ENCODE peak calls at places on chromosome 13, in eight cellular contexts. J is tibial nerve, E is transverse colon, W is A549, K is H1, B is K562, P is stomach, D is sigmoid colon. M is an unnamed sample.

GRCh38 chr13:92806215-92806614 is 420.4 kb upstream of the GPC6 start:
- DNase-seq in J (no peak), B (no peak), D (no peak), K (no peak), P (no peak), E (no peak), W (no peak), M (peak)

GRCh38 chr13:48210178-48210577 is 22.8 kb upstream of the ITM2B start:
- DNase-seq in D (no peak), P (no peak), J (no peak), K (no peak), B (no peak), E (no peak), W (peak), M (no peak)

GRCh38 chr13:34151885-34152284 is 333.9 kb downstream of the RFC3 start:
- DNase-seq in W (no peak), P (no peak), E (no peak), B (no peak), K (no peak), J (no peak), D (no peak), M (no peak)

GRCh38 chr13:25901460-25902376 is 150.1 kb downstream of the SHISA2 start:
- DNase-seq in W (no peak), J (no peak), D (no peak), E (no peak), B (no peak), K (no peak), P (no peak), M (no peak)

GRCh38 chr13:51180853-51181511 is 41.2 kb upstream of the FAM124A start:
- DNase-seq in K (peak), P (no peak), D (no peak), J (no peak), B (no peak), W (no peak), E (no peak), M (no peak)

GRCh38 chr13:113049521-113049941 is 56.1 kb upstream of the F7 start:
- DNase-seq in K (no peak), P (no peak), J (no peak), D (peak), B (no peak), E (no peak), W (no peak), M (no peak)

GRCh38 chr13:51781246-51782022 is 22.5 kb downstream of the DHRS12 start:
- DNase-seq in J (no peak), K (no peak), E (no peak), P (peak), W (no peak), D (no peak), B (no peak), M (no peak)

GRCh38 chr13:48583859-48584311 is 51.0 kb upstream of the RCBTB2 start:
- DNase-seq in E (no peak), B (no peak), K (no peak), P (no peak), J (no peak), W (no peak), D (no peak), M (no peak)

GRCh38 chr13:25171517-25172302 is at the start of gene AMER2:
- DNase-seq in J (no peak), W (no peak), D (peak), B (no peak), K (peak), P (no peak), E (peak), M (no peak)

GRCh38 chr13:113042456-113042855 is 63.1 kb upstream of the F7 start:
- DNase-seq in E (no peak), B (no peak), W (no peak), D (no peak), K (no peak), P (no peak), J (no peak), M (no peak)

GRCh38 chr13:97544041-97544765 is 110.2 kb downstream of the RAP2A start:
- DNase-seq in W (no peak), P (no peak), B (no peak), E (no peak), K (no peak), J (no peak), D (no peak), M (no peak)

GRCh38 chr13:88464851-88465250 is 793.7 kb downstream of the SLITRK5 start:
- DNase-seq in E (no peak), W (no peak), K (no peak), B (no peak), D (no peak), J (no peak), P (no peak), M (no peak)

GRCh38 chr13:46168341-46168740 is 13.6 kb downstream of the LCP1 start:
- DNase-seq in E (peak), W (no peak), B (no peak), P (no peak), K (no peak), J (no peak), D (no peak), M (no peak)

GRCh38 chr13:24619302-24619701 is 60.9 kb upstream of the ATP12A start:
- DNase-seq in P (no peak), W (no peak), K (no peak), B (no peak), D (no peak), E (no peak), J (no peak), M (no peak)

GRCh38 chr13:33052446-33052845 is 36.2 kb downstream of the KL start:
- DNase-seq in B (no peak), D (no peak), P (no peak), K (no peak), E (no peak), W (no peak), J (no peak), M (no peak)

GRCh38 chr13:77563110-77563509 is 27.6 kb downstream of the SCEL start:
- DNase-seq in J (no peak), D (no peak), B (no peak), P (no peak), K (no peak), E (no peak), W (no peak), M (no peak)

GRCh38 chr13:50951366-50951765 is 41.8 kb downstream of the RNASEH2B start:
- DNase-seq in J (no peak), P (no peak), B (no peak), W (no peak), D (no peak), E (no peak), K (no peak), M (no peak)

GRCh38 chr13:30142502-30143211 is 164.7 kb downstream of the KATNAL1 start:
- DNase-seq in W (peak), B (no peak), D (peak), E (peak), P (no peak), K (no peak), J (no peak), M (peak)

GRCh38 chr13:53045110-53045509 is 16.5 kb downstream of the OLFM4 start:
- DNase-seq in B (no peak), P (peak), E (peak), J (peak), D (peak), K (no peak), W (no peak), M (peak)

DNA sequence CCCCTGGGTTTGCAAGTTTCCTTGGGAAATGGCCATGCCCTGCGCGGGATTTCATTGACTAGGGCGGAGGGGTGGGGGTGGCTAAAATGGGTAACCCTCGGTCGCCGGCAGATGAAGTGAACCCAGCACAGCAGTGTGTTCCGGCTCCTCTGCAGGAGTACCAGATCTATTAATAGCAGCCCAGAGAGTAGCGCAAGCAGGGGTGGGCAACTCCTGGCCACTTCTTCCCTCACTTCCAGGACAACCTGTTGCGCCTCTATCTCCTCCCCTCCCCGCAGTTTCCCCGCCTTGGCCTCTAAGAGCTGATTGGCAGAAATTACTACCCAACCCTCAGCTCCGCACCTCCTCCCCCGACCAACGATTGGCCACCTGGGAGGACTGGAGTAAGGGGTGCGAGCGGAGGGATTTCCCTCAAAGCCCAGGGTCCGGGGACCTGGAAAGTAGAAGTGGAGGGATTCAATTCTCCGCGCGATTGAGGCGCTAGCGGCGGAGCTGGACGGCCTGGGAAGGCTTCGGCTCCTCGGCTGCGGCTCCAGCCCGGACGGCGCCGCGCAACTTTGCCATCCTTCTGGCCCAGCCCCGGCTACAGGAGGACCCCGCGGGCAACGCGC is at the start of gene FREM2:
- DNase-seq in D (peak), J (no peak), E (peak), P (peak), B (no peak), K (peak), W (peak), M (peak)
- TF ChIP-seq EP300 in D (no peak), J (peak), E (no peak), P (no peak), B (no peak), K (no peak), W (no peak), M (no peak)

DNA sequence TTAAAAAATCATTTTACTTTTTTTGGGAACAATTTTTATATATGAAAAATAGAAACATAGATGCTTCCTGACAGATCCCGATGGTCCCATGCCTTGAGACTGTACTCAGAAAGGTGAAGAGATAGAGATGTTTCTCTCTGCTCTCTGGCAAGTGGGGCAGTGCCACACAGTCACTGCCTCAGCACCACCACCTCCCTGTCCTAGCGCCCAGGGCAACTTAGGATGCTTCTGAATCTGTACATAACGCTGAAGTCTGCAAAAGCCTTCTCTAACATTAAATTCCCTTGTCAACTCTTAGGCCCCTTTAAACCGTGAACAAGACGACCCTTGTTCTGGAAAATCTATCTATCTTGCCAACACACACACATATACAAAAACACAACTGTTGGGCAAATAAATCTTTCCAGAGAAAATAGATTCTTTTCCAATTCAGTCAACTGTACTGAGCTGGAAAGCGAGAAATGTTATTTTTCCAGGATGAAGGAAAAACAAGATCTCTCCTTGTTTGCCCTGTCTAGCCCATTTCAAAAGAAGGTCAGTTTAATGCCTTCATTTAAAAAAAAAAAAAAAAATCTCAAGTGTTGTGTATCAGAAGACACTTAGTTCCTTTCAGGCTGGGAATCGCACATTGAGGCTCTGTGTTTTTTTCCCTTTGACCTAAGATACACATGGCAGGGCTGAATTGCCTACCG is 241.3 kb downstream of the LACC1 start:
- DNase-seq in D (no peak), W (no peak), P (no peak), K (no peak), E (no peak), J (no peak), B (no peak), M (no peak)
- TF ChIP-seq EP300 in D (no peak), W (no peak), P (no peak), K (no peak), E (no peak), J (no peak), B (no peak), M (no peak)

GRCh38 chr13:44652223-44652622 is 76.1 kb upstream of the TSC22D1 start:
- DNase-seq in J (no peak), D (no peak), E (no peak), B (no peak), W (no peak), P (no peak), K (no peak), M (no peak)
- TF ChIP-seq EP300 in J (no peak), D (no peak), E (no peak), B (no peak), W (no peak), P (no peak), K (no peak), M (no peak)

DNA sequence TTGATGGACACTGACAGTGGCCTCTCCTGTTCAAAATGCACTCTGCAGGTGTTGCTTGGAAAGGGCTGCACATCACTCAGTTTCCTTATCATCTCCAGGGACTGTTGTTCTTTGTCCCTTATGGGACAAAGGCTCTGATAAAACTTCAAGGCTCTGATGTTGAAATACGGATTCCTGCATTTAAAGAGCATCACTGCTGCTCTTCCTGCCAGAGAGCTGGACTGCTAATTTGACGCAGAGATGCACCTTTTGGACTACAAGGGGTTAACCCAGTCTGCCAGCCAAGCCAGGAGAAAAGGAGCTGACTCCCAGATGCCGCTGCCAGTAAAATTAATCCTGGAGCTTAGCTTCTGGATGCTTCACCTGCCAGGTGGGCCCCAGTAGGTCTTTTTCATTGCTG is 952.1 kb downstream of the DIAPH3 start:
- DNase-seq in W (no peak), K (no peak), B (no peak), D (no peak), J (no peak), P (no peak), E (no peak), M (no peak)
- TF ChIP-seq EP300 in W (no peak), K (no peak), B (no peak), D (no peak), J (no peak), P (no peak), E (no peak), M (no peak)

GRCh38 chr13:82747948-82748347 is 1134.3 kb downstream of the SLITRK1 start:
- DNase-seq in E (no peak), B (no peak), W (no peak), P (no peak), K (no peak), D (no peak), J (no peak), M (no peak)

GRCh38 chr13:82747331-82747730 is 1134.9 kb downstream of the SLITRK1 start:
- DNase-seq in K (no peak), E (no peak), P (no peak), J (no peak), W (no peak), B (no peak), D (no peak), M (no peak)

GRCh38 chr13:82751221-82751620 is 1131.1 kb downstream of the SLITRK1 start:
- DNase-seq in P (no peak), J (no peak), E (no peak), D (no peak), W (no peak), K (no peak), B (no peak), M (no peak)

GRCh38 chr13:82749551-82749950 is 1132.7 kb downstream of the SLITRK1 start:
- DNase-seq in E (no peak), K (no peak), J (no peak), D (no peak), W (no peak), P (no peak), B (no peak), M (no peak)
- TF ChIP-seq EP300 in E (no peak), K (no peak), J (no peak), D (no peak), W (no peak), P (no peak), B (no peak), M (no peak)

GRCh38 chr13:41652735-41653361 is 195.5 kb downstream of the RGCC start:
- DNase-seq in D (no peak), W (peak), K (no peak), J (no peak), E (no peak), P (no peak), B (peak), M (no peak)
- TF ChIP-seq EP300 in D (no peak), W (no peak), K (no peak), J (no peak), E (no peak), P (no peak), B (no peak), M (no peak)

DNA sequence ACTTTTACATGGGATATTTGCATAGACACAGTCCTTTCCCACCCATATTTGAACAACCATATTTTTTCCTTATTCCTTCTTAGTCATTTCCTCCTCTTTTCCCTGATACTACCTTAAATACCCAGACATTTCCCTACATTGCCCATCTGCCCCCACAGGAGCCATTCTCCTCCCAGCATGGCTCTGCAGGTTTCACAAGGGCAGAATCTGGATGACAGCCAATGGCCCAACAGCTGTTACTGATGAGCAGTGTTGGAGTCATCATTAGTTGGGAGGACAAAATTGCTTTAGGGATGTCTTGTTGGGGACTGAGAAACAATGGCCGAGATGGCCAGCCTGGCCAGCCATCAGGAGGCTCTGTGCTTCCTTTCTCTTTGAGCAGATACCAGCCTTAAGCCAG is 209.5 kb downstream of the KLF5 start:
- DNase-seq in D (no peak), K (no peak), B (no peak), J (no peak), P (no peak), E (peak), W (no peak), M (no peak)
- TF ChIP-seq EP300 in D (no peak), K (no peak), B (no peak), J (no peak), P (no peak), E (no peak), W (no peak), M (no peak)

GRCh38 chr13:104382941-104383340 is 1316.7 kb upstream of the SLC10A2 start:
- DNase-seq in B (no peak), W (no peak), D (no peak), J (no peak), E (no peak), P (no peak), K (no peak), M (no peak)
- TF ChIP-seq EP300 in B (no peak), W (no peak), D (no peak), J (no peak), E (no peak), P (no peak), K (no peak), M (no peak)